ENCODE peak calls at places on chromosomes 1 and 21, in five cellular contexts. C is RKO; Q is activated CD4-positive, alpha-beta T cell treated with anti-CD3 and anti-CD28 coated beads, Interleukin-2, amount 50 U/mL, for 24 hours; U is stimulated activated CD8-positive, alpha-beta memory T cell treated with anti-CD3 and anti-CD28 coated beads, Interleukin-15, amount 100 ng/mL, for 4 hours; B is astrocyte of the spinal cord. T is an unnamed sample.

GRCh38 chr1:51551848-51552296 is 32.8 kb upstream of the EPS15 start:
- DNase-seq in B (no peak), C (no peak), U (no peak), Q (no peak), T (no peak)

GRCh38 chr1:65949230-65949626 is 156.5 kb downstream of the PDE4B start:
- DNase-seq in B (no peak), C (no peak), U (no peak), Q (no peak), T (no peak)

GRCh38 chr1:44576456-44577150 is 97.7 kb downstream of the TMEM53 start:
- DNase-seq in U (no peak), Q (no peak), C (no peak), B (peak), T (no peak)

GRCh38 chr1:80509965-80510522 is 1290.7 kb upstream of the ADGRL2 start:
- DNase-seq in U (no peak), B (no peak), C (no peak), Q (no peak), T (no peak)

GRCh38 chr1:96559181-96559580 is 162.4 kb upstream of the PTBP2 start:
- DNase-seq in C (no peak), Q (no peak), B (peak), U (no peak), T (no peak)

GRCh38 chr1:30476911-30477459 is 246.4 kb downstream of the MATN1 start:
- DNase-seq in U (no peak), Q (no peak), C (no peak), B (no peak), T (no peak)

GRCh38 chr21:36423772-36424433 is 38.7 kb downstream of the CHAF1B start:
- DNase-seq in Q (no peak), U (no peak), C (no peak), B (no peak), T (no peak)

GRCh38 chr1:54745274-54745673 is 19.0 kb downstream of the PARS2 start:
- DNase-seq in Q (no peak), U (no peak), C (no peak), B (no peak), T (no peak)

GRCh38 chr1:239302716-239303115 is 83.7 kb upstream of the CHRM3 start:
- DNase-seq in B (no peak), U (no peak), Q (no peak), C (no peak), T (no peak)

GRCh38 chr1:213962508-213962907 is 25.3 kb upstream of the PROX1 start:
- DNase-seq in B (no peak), U (no peak), C (no peak), Q (no peak), T (no peak)

GRCh38 chr1:3213730-3214129 is 144.7 kb downstream of the PRDM16 start:
- DNase-seq in C (no peak), U (no peak), Q (no peak), B (no peak), T (no peak)

GRCh38 chr1:9294910-9295636 is 2.4 kb downstream of the SPSB1 start:
- DNase-seq in Q (no peak), C (peak), B (peak), U (no peak), T (no peak)

GRCh38 chr1:205351984-205352713 is 4.6 kb downstream of the KLHDC8A start:
- DNase-seq in U (no peak), Q (no peak), B (no peak), C (no peak), T (no peak)

GRCh38 chr1:14910947-14911721 is 242.4 kb upstream of the TMEM51 start:
- DNase-seq in Q (no peak), C (no peak), U (no peak), B (no peak), T (no peak)

GRCh38 chr1:211621471-211622198 is 42.7 kb upstream of the SLC30A1 start:
- DNase-seq in B (no peak), U (no peak), Q (no peak), C (no peak), T (no peak)

GRCh38 chr21:45964649-45965048 is 16.9 kb upstream of the COL6A1 start:
- DNase-seq in Q (no peak), C (no peak), U (no peak), B (no peak), T (no peak)

GRCh38 chr21:33543505-33544129 is 779 bp downstream of the SON start:
- DNase-seq in C (peak), U (no peak), Q (peak), B (no peak), T (no peak)

GRCh38 chr1:232380556-232380955 is 249.4 kb downstream of the SIPA1L2 start:
- DNase-seq in C (no peak), Q (no peak), B (no peak), U (no peak), T (no peak)

GRCh38 chr1:16078925-16079656 is 5.6 kb upstream of the FAM131C start:
- DNase-seq in B (peak), U (peak), C (peak), Q (peak), T (peak)

GRCh38 chr1:5955479-5955977 is 36.7 kb downstream of the NPHP4 start:
- DNase-seq in B (no peak), U (no peak), C (no peak), Q (no peak), T (no peak)

GRCh38 chr1:77347646-77348045 is 65.8 kb downstream of the AK5 start:
- DNase-seq in C (peak), B (peak), U (no peak), Q (peak), T (no peak)

GRCh38 chr21:28743723-28744122 is 249.0 kb downstream of the LTN1 start:
- DNase-seq in Q (no peak), B (no peak), U (no peak), C (no peak), T (no peak)

GRCh38 chr21:45371092-45371491 is 33.9 kb upstream of the COL18A1 start:
- DNase-seq in Q (no peak), C (no peak), U (no peak), B (no peak), T (no peak)

GRCh38 chr1:220776725-220777326 is 9.9 kb upstream of the MTARC1 start:
- DNase-seq in B (peak), U (peak), Q (peak), C (peak), T (peak)

GRCh38 chr1:233208687-233209086 is 86.8 kb downstream of the PCNX2 start:
- DNase-seq in B (no peak), Q (no peak), C (no peak), U (no peak), T (no peak)

GRCh38 chr1:75166821-75167220 is 32.6 kb downstream of the LHX8 start:
- DNase-seq in B (no peak), C (no peak), U (no peak), Q (no peak), T (no peak)

GRCh38 chr1:37509181-37509580 is 5.4 kb downstream of the MEAF6 start:
- DNase-seq in B (peak), U (no peak), C (peak), Q (no peak), T (no peak)

GRCh38 chr1:180360333-180361075 is 130.4 kb downstream of the LHX4 start:
- DNase-seq in Q (no peak), B (peak), C (no peak), U (no peak), T (no peak)

GRCh38 chr1:13652238-13652637 is 47.8 kb upstream of the PRDM2 start:
- DNase-seq in B (no peak), C (no peak), U (no peak), Q (no peak), T (no peak)

GRCh38 chr1:8412183-8412831 is 94.4 kb downstream of the SLC45A1 start:
- DNase-seq in U (no peak), B (peak), Q (no peak), C (peak), T (no peak)

GRCh38 chr1:168365719-168366474 is 85.2 kb downstream of the TBX19 start:
- DNase-seq in C (peak), B (no peak), U (no peak), Q (no peak), T (peak)